ENCODE peak calls at places on chromosome 5, in seven cellular contexts. A, E, N, W, Q, R and M are unnamed samples.

GRCh38 chr5:156584856-156585255 is 257.9 kb downstream of the SGCD start:
- DNase-seq in A (no peak), E (no peak), N (no peak), W (no peak), Q (no peak), R (no peak), M (no peak)

GRCh38 chr5:58922392-58923171 is 339.7 kb downstream of the RAB3C start:
- DNase-seq in A (peak), E (peak), N (no peak), W (no peak), Q (peak), R (no peak), M (peak)

GRCh38 chr5:33167541-33167940 is 273.2 kb upstream of the TARS1 start:
- DNase-seq in A (no peak), E (no peak), N (no peak), W (no peak), Q (no peak), R (no peak), M (no peak)

GRCh38 chr5:84304591-84304990 is 80.1 kb downstream of the EDIL3 start:
- DNase-seq in A (no peak), E (no peak), N (no peak), W (no peak), Q (no peak), R (no peak), M (no peak)

GRCh38 chr5:52727568-52727967 is 60.1 kb upstream of the ITGA1 start:
- DNase-seq in A (peak), E (peak), N (no peak), W (no peak), Q (peak), R (no peak), M (no peak)

GRCh38 chr5:6377582-6378127 is 692 bp downstream of the MED10 start:
- DNase-seq in A (no peak), E (no peak), N (peak), W (peak), Q (no peak), R (no peak), M (no peak)

GRCh38 chr5:87423755-87424154 is 11.0 kb upstream of the CCNH start:
- DNase-seq in A (no peak), E (no peak), N (no peak), W (no peak), Q (no peak), R (no peak), M (no peak)

GRCh38 chr5:122705876-122706275 is 69.0 kb upstream of the SNX2 start:
- DNase-seq in A (no peak), E (no peak), N (no peak), W (no peak), Q (no peak), R (no peak), M (no peak)

GRCh38 chr5:6676702-6677101 is 36.5 kb upstream of the TENT4A start:
- DNase-seq in A (no peak), E (no peak), N (no peak), W (no peak), Q (no peak), R (no peak), M (no peak)

GRCh38 chr5:55159763-55160492 is at the start of gene GPX8:
- DNase-seq in A (no peak), E (no peak), N (peak), W (peak), Q (no peak), R (peak), M (no peak)

DNA sequence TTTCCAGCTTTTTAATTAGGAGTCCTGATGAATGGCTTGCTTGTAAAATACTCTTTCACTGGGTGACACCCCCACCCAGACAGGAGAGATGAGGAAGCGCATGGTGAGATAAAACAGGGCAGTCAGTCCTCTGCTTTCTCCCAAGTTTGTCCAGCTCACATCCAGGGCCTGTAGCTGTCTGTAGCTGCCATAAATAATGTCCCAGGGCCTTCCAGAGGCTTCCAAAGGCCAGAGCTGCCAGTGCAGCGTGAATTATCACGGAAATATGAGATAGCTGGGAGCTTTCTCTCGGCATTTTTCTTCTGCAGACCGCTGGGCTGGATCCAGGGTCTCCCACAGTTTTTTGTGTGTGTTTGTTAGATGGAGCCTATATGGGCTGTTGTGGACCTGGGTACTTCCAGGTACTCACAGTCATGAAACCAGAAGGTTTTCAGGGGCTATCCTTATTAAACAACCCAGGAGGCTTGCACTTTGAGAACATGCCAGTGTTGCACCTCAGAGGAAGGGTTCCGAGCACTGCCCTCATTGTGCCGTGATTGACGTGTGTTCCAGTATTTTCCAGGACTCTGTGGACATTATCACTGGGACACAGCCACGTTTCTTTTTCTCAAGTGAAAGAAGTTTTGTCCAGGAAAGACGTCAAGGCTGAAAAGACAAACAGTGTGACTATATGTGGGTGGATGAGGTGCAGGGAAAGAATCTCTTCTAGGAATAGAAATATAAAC is 117.5 kb downstream of the FGF1 start:
- DNase-seq in A (no peak), E (no peak), N (no peak), W (no peak), Q (peak), R (peak), M (no peak)
- H3K27ac ChIP-seq in A (no peak), E (no peak), N (no peak), W (no peak), Q (peak), R (no peak), M (peak)

GRCh38 chr5:181234455-181235306 is 9.0 kb downstream of the RACK1 start:
- DNase-seq in A (no peak), E (no peak), N (no peak), W (no peak), Q (no peak), R (no peak), M (no peak)
- H3K4me3 ChIP-seq in A (no peak), E (no peak), N (no peak), W (no peak), Q (no peak), R (no peak), M (no peak)

GRCh38 chr5:111757582-111758283 is 739 bp upstream of the NREP start:
- DNase-seq in A (peak), E (peak), N (peak), W (peak), Q (peak), R (peak), M (peak)
- TF ChIP-seq EP300 in A (no peak), E (no peak), N (no peak), W (no peak), Q (peak), R (no peak), M (no peak)

DNA sequence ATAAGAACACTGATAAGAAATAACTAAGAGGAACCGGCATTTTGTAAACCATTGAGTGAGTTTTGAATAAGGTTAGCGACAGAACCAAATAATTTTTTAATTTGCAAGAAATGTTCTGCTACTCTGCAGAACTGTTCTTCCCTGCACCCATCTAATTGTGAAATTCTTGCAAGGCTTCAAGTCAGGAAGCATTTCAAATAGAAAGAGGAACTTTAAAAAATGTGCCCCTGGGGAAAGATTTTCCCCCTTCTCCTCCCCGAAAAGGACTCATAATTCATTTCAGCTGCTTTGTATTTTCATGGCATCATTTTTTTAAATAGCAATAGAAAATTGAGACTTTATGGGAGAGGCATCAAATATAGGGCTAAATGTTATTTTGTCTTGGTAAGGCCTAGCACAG is 180.9 kb upstream of the ANKRD55 start:
- DNase-seq in A (no peak), E (no peak), N (no peak), W (no peak), Q (no peak), R (no peak), M (no peak)
- H3K27ac ChIP-seq in A (no peak), E (peak), N (no peak), W (no peak), Q (peak), R (no peak), M (peak)